ENCODE peak calls at places on chromosomes 3 and 15, in four cellular contexts. C is A549, N is IMR-90, E is K562. A is an unnamed sample.

GRCh38 chr3:172213765-172214358 is 174.5 kb downstream of the FNDC3B start:
- DNase-seq in E (no peak), C (no peak), N (no peak), A (peak)

GRCh38 chr15:91710072-91710471 is 143.4 kb upstream of the SLCO3A1 start:
- DNase-seq in C (no peak), N (no peak), E (no peak), A (no peak)

GRCh38 chr3:140922634-140923033 is 19.0 kb upstream of the SLC25A36 start:
- DNase-seq in N (peak), E (peak), C (peak), A (no peak)

GRCh38 chr3:100024520-100025303 is 89.6 kb downstream of the FILIP1L start:
- DNase-seq in E (no peak), C (no peak), N (no peak), A (no peak)

GRCh38 chr3:195909645-195910498 is 1.5 kb upstream of the TNK2 start:
- DNase-seq in N (peak), E (peak), C (peak), A (no peak)

GRCh38 chr15:77118787-77119410 is 48.0 kb upstream of the TSPAN3 start:
- DNase-seq in C (peak), E (peak), N (peak), A (peak)

GRCh38 chr3:15354485-15354884 is 22.1 kb upstream of the SH3BP5 start:
- DNase-seq in E (no peak), N (no peak), C (no peak), A (no peak)

GRCh38 chr3:50241163-50241562 is 5.2 kb downstream of the GNAI2 start:
- DNase-seq in E (no peak), N (no peak), C (no peak), A (no peak)

GRCh38 chr15:101057841-101058407 is 138.8 kb downstream of the LRRK1 start:
- DNase-seq in E (no peak), C (no peak), N (no peak), A (no peak)

GRCh38 chr15:58472821-58473581 is 41.2 kb downstream of the LIPC start:
- DNase-seq in E (no peak), N (peak), C (no peak), A (no peak)

GRCh38 chr3:24303057-24303754 is 191.4 kb downstream of the THRB start:
- DNase-seq in N (no peak), C (no peak), E (peak), A (no peak)

GRCh38 chr3:47578119-47578630 is 490 bp downstream of the CSPG5 start:
- DNase-seq in C (peak), N (no peak), E (peak), A (no peak)

GRCh38 chr3:159451067-159451466 is 537.6 kb upstream of the IL12A start:
- DNase-seq in C (no peak), E (no peak), N (no peak), A (no peak)

GRCh38 chr15:50168778-50169411 is 13.1 kb upstream of the SLC27A2 start:
- DNase-seq in C (no peak), E (peak), N (no peak), A (no peak)

GRCh38 chr15:57656434-57656833 is 50.1 kb upstream of the POLR2M start:
- DNase-seq in C (no peak), E (no peak), N (no peak), A (no peak)

GRCh38 chr3:109132801-109133473 is 3.6 kb upstream of the C3orf85 start:
- DNase-seq in N (peak), C (no peak), E (no peak), A (no peak)

GRCh38 chr3:177498037-177498857 is 301.0 kb upstream of the TBL1XR1 start:
- DNase-seq in E (no peak), N (peak), C (peak), A (no peak)

GRCh38 chr3:57733790-57734189 is 22.3 kb upstream of the SLMAP start:
- DNase-seq in E (no peak), N (peak), C (no peak), A (no peak)

GRCh38 chr3:150286390-150287147 is 121.5 kb upstream of the TSC22D2 start:
- DNase-seq in N (peak), C (peak), E (peak), A (peak)

GRCh38 chr3:132554437-132554836 is 42.6 kb upstream of the ACKR4 start:
- DNase-seq in N (peak), E (no peak), C (no peak), A (no peak)

GRCh38 chr3:57787867-57788623 is 31.9 kb downstream of the SLMAP start:
- DNase-seq in E (peak), C (no peak), N (peak), A (peak)

GRCh38 chr15:68054658-68055223 is 626 bp downstream of the PIAS1 start:
- DNase-seq in E (peak), N (peak), C (peak), A (no peak)

GRCh38 chr15:39247574-39247973 is 333.3 kb upstream of the THBS1 start:
- DNase-seq in C (no peak), N (peak), E (no peak), A (no peak)
- TF ChIP-seq ELK1 in C (no peak), N (no peak), E (no peak), A (no peak)

DNA sequence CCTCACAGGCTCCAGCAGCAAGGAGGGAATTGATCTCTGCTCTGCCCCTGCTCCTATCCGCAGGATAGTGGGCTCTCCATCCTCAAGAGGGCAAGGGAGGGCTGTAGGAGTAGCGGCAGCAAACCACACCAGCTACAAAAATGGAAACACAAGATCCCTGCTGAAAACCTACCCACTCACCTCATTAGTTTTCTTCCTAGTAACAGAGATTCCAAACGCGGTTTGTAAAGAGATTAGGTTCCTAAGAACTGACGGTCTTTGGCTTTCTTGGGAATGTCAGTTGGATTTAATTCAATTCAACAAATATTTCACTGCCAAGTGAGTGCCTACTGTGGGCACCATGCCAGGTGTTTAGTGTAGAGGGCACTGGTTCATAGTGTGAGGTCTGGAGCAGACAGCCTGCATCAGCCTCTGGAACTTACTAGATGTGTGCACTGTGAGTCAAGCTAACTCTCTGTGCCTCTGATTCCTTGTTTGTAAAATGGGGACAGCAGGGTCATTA is 84.7 kb downstream of the MRPL46 start:
- DNase-seq in C (peak), E (no peak), N (no peak), A (no peak)
- TF ChIP-seq RFX5 in C (no peak), E (no peak), N (no peak), A (no peak)

DNA sequence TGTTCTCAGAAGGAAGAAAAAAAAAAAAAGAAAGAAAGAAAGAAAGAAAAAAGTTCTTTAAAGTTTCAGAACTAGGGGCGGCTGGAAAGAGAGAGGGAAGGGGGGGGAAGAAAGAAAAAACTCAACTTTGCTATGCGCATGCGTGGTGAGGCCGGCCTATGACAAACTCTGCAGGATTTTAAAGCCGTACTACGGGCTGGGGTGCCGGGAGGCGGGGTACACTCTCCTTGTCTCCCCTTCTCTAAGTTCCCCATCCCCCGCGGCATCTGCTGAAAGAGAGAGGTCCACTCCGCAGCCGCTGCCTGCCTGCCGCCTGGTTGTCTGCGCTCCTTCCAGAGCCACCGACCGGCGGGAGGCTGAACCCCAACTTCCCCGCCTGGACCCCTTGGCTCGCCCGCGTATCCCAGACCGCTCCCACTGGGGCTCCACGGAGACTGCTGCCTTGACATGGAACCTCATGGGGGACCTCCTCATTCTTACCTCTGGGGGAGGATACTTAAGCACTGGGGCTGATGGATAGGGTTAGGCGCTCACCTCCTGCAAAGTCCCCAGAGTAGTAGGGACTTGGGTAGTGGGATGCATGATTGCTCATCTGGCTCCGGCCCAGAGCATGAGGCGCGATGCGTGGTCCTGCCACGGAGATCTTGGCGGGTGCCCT is 1.4 kb upstream of the WNT5A start:
- DNase-seq in N (peak), C (peak), E (no peak), A (peak)
- H3K4me3 ChIP-seq in N (peak), C (peak), E (no peak), A (peak)

GRCh38 chr3:65138531-65138930 is 450.7 kb upstream of the ADAMTS9 start:
- DNase-seq in E (no peak), C (no peak), N (no peak), A (no peak)
- TF ChIP-seq ELK1 in E (no peak), C (no peak), N (no peak), A (no peak)